ENCODE peak calls at places on chromosomes 13 and 19, in ten cellular contexts. F, U, W, A, I, O, K, M, G and H are unnamed samples.

GRCh38 chr19:20926796-20927195 is 3.7 kb downstream of the ZNF85 start:
- DNase-seq in G (no peak), M (no peak), A (peak; percentile 27), U (no peak), F (no peak), I (no peak), K (no peak), O (no peak), W (no peak), H (no peak)

GRCh38 chr13:25691654-25692053 is 319.9 kb downstream of the ATP8A2 start:
- DNase-seq in I (no peak), O (no peak), A (no peak), G (no peak), U (no peak), M (no peak), F (no peak), K (no peak), W (no peak), H (no peak)

GRCh38 chr19:40804783-40805242 is 5.8 kb downstream of the EGLN2 start:
- DNase-seq in K (no peak), M (no peak), F (no peak), G (peak; percentile 49), W (no peak), O (no peak), A (no peak), U (no peak), I (no peak), H (no peak)

GRCh38 chr13:80462037-80462436 is 121.1 kb upstream of the SPRY2 start:
- DNase-seq in M (no peak), U (no peak), O (no peak), W (no peak), A (no peak), K (no peak), G (no peak), F (no peak), I (no peak), H (no peak)

GRCh38 chr19:35718345-35719041 is 690 bp downstream of the KMT2B start:
- DNase-seq in O (peak; percentile 64), A (no peak), U (peak; percentile 27), I (peak; percentile 72), K (no peak), F (peak; percentile 45), M (peak; percentile 31), W (peak; percentile 77), G (no peak), H (no peak)

GRCh38 chr13:22482496-22483000 is 698.2 kb upstream of the SGCG start:
- DNase-seq in O (no peak), U (no peak), A (no peak), W (no peak), M (no peak), I (no peak), K (no peak), F (no peak), G (no peak), H (no peak)

GRCh38 chr13:58324130-58324529 is 692.6 kb downstream of the PCDH17 start:
- DNase-seq in W (no peak), O (no peak), A (no peak), M (no peak), K (peak; percentile 72), G (no peak), U (no peak), F (no peak), I (no peak), H (no peak)

GRCh38 chr13:83286737-83287136 is 595.5 kb downstream of the SLITRK1 start:
- DNase-seq in G (no peak), I (no peak), F (no peak), U (no peak), A (no peak), O (no peak), M (no peak), W (no peak), K (no peak), H (no peak)

GRCh38 chr13:104025303-104025702 is 959.1 kb upstream of the SLC10A2 start:
- DNase-seq in O (no peak), F (no peak), A (no peak), G (no peak), I (no peak), W (no peak), U (no peak), M (no peak), K (no peak), H (no peak)

GRCh38 chr19:12703056-12703455 is 6.6 kb upstream of the FBXW9 start:
- DNase-seq in I (no peak), K (no peak), F (no peak), M (no peak), W (no peak), O (no peak), A (no peak), G (peak; percentile 75), U (peak; percentile 77), H (peak; percentile 91)

GRCh38 chr19:44808463-44809371 is at the start of gene BCAM:
- DNase-seq in U (peak; percentile 58), K (no peak), A (no peak), O (peak; percentile 72), I (peak; percentile 83), F (peak; percentile 69), W (peak; percentile 87), M (no peak), G (peak; percentile 39), H (peak; percentile 91)

GRCh38 chr13:48873598-48873997 is 102.1 kb upstream of the FNDC3A start:
- DNase-seq in G (peak; percentile 8), M (no peak), A (no peak), K (no peak), W (no peak), I (no peak), U (no peak), O (no peak), F (no peak), H (peak; percentile 18)

GRCh38 chr13:82593239-82593638 is 1289.0 kb downstream of the SLITRK1 start:
- DNase-seq in F (no peak), U (no peak), I (no peak), W (no peak), M (no peak), A (no peak), O (no peak), K (no peak), G (no peak), H (no peak)

DNA sequence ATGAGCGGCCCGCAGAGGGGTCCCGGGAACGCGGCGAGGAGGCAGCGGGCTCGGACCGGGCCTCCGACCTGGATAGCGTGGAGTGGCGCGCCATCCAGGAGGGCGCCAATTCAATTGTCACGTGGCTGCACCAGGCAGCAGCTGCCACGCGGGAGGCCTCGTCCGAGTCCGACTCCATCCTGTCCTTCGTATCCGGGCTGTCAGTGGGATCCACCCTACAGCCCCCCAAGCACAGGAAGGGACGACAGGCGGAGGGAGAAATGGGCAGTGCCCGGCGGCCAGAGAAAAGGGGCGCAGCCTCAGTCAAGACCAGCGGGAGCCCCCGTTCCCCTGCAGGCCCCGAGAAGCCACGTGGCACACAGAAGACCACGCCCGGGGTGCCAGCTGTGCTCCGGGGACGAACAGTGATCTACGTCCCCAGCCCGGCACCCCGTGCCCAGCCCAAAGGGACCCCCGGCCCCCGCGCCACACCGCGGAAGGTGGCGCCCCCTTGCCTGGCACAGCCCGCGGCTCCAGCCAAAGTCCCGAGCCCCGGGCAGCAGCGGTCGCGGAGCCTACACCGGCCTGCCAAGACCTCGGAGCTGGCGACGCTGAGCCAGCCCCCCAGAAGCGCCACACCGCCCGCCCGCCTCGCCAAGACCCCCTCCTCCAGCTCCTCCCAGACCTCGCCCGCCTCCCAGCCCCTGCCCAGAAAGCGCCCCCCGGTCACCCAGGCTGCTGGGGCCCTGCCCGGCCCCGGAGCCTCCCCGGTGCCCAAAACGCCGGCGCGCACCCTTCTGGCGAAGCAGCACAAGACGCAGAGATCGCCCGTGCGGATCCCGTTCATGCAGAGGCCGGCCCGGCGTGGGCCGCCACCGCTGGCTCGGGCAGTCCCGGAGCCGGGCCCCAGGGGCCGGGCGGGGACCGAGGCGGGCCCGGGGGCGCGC is 10.5 kb downstream of the C19orf25 start:
- DNase-seq in A (no peak), M (peak; percentile 38), I (no peak), F (no peak), G (no peak), K (no peak), U (no peak), O (no peak), W (no peak), H (peak; percentile 76)
- H3K27me3 ChIP-seq in A (peaks cover 66% of the 10 kb centered on the region), M (peaks cover 21% of the 10 kb centered on the region), I (peaks cover 83% of the 10 kb centered on the region), F (peaks cover 16% of the 10 kb centered on the region), G (no peaks in the 10 kb centered on the region), K (peaks cover 48% of the 10 kb centered on the region), U (no peaks in the 10 kb centered on the region), O (no peaks in the 10 kb centered on the region), W (peaks cover 66% of the 10 kb centered on the region), H (peaks cover 100% of the 10 kb centered on the region)

GRCh38 chr13:72253754-72254153 is 386.8 kb upstream of the DACH1 start:
- DNase-seq in W (no peak), K (no peak), I (no peak), O (no peak), A (no peak), U (no peak), G (no peak), M (no peak), F (no peak), H (no peak)

GRCh38 chr13:72261732-72262131 is 394.7 kb upstream of the DACH1 start:
- DNase-seq in I (no peak), W (no peak), O (no peak), A (no peak), M (no peak), K (no peak), G (no peak), F (no peak), U (no peak), H (no peak)

GRCh38 chr13:72259528-72259927 is 392.5 kb upstream of the DACH1 start:
- DNase-seq in O (no peak), U (no peak), G (no peak), F (no peak), K (no peak), W (no peak), I (no peak), A (no peak), M (no peak), H (no peak)

GRCh38 chr13:72258340-72258981 is 391.5 kb upstream of the DACH1 start:
- DNase-seq in A (no peak), K (no peak), F (no peak), W (no peak), I (no peak), M (no peak), G (no peak), O (no peak), U (no peak), H (no peak)

GRCh38 chr13:72255908-72256307 is 388.9 kb upstream of the DACH1 start:
- DNase-seq in F (no peak), I (no peak), G (peak; percentile 68), O (no peak), K (no peak), M (no peak), A (peak; percentile 35), U (no peak), W (no peak), H (peak; percentile 66)
- TF ChIP-seq CTCF in F (no peak), I (no peak), G (peak; percentile 86), O (no peak), K (no peak), M (no peak), A (peak; percentile 88), U (no peak), W (no peak), H (peak; percentile 70)

GRCh38 chr19:7773841-7774240 is 10.8 kb downstream of the CLEC4M start:
- DNase-seq in K (no peak), W (no peak), O (no peak), G (no peak), M (no peak), U (no peak), I (no peak), F (no peak), A (no peak), H (no peak)
- H3K27me3 ChIP-seq in K (no peaks in the 10 kb centered on the region), W (no peaks in the 10 kb centered on the region), O (no peaks in the 10 kb centered on the region), G (no peaks in the 10 kb centered on the region), M (no peaks in the 10 kb centered on the region), U (peaks cover 42% of the 10 kb centered on the region), I (no peaks in the 10 kb centered on the region), F (no peaks in the 10 kb centered on the region), A (no peaks in the 10 kb centered on the region), H (no peaks in the 10 kb centered on the region)

GRCh38 chr13:32840840-32841713 is 175.1 kb upstream of the KL start:
- DNase-seq in M (no peak), A (no peak), I (no peak), O (no peak), W (no peak), F (no peak), G (no peak), U (no peak), K (no peak), H (no peak)
- TF ChIP-seq CTCF in M (no peak), A (no peak), I (no peak), O (no peak), W (no peak), F (no peak), G (no peak), U (no peak), K (no peak), H (no peak)